ENCODE peak calls at places on chromosomes 12 and 14, in four cellular contexts. O is prostate gland, A is heart left ventricle, T is body of pancreas. E is an unnamed sample.

GRCh38 chr12:127230843-127231260 is 1036.1 kb upstream of the TMEM132C start:
- DNase-seq in O (no peak), A (no peak), T (no peak), E (no peak)

GRCh38 chr12:26360062-26360461 is 164.7 kb downstream of the SSPN start:
- DNase-seq in O (no peak), A (no peak), T (no peak), E (no peak)

GRCh38 chr12:64836856-64837255 is 12.4 kb downstream of the TBC1D30 start:
- DNase-seq in O (peak; percentile 68), A (no peak), T (no peak), E (no peak)

GRCh38 chr12:47271800-47272230 is 192.1 kb upstream of the AMIGO2 start:
- DNase-seq in O (no peak), A (no peak), T (no peak), E (no peak)

GRCh38 chr14:64951291-64951690 is 8.7 kb upstream of the GPX2 start:
- DNase-seq in O (no peak), A (no peak), T (no peak), E (no peak)

GRCh38 chr14:24264298-24264697 is 1.3 kb upstream of the TGM1 start:
- DNase-seq in O (no peak), A (peak; percentile 14), T (no peak), E (no peak)

GRCh38 chr14:36661506-36662257 is at the start of gene PAX9:
- DNase-seq in O (peak; percentile 96), A (peak; percentile 60), T (peak; percentile 88), E (peak; percentile 21)

GRCh38 chr12:48536602-48537001 is 11.2 kb downstream of the OR8S1 start:
- DNase-seq in O (no peak), A (no peak), T (no peak), E (no peak)

GRCh38 chr12:23950775-23951391 is 1.4 kb upstream of the SOX5 start:
- DNase-seq in O (no peak), A (no peak), T (no peak), E (no peak)

GRCh38 chr14:22314183-22314820 is 274.7 kb downstream of the DAD1 start:
- DNase-seq in O (peak; percentile 14), A (no peak), T (no peak), E (no peak)

GRCh38 chr12:52947738-52948423 is 1.0 kb upstream of the KRT18 start:
- DNase-seq in O (no peak), A (no peak), T (no peak), E (no peak)
- H3K4me1 ChIP-seq in O (peaks cover 3% of the 10 kb centered on the region), A (peaks cover 8% of the 10 kb centered on the region), T (peaks cover 70% of the 10 kb centered on the region), E (peaks cover 8% of the 10 kb centered on the region)

GRCh38 chr12:31922341-31923062 is 36.7 kb upstream of the RESF1 start:
- DNase-seq in O (no peak), A (no peak), T (no peak), E (no peak)
- H3K9me3 ChIP-seq in O (no peaks in the 10 kb centered on the region), A (peaks cover 32% of the 10 kb centered on the region), T (no peaks in the 10 kb centered on the region), E (peaks cover 6% of the 10 kb centered on the region)

GRCh38 chr14:54488646-54489317 is at the start of gene GMFB:
- DNase-seq in O (peak; percentile 90), A (peak; percentile 97), T (peak; percentile 93), E (peak; percentile 88)
- H3K4me1 ChIP-seq in O (peaks cover 9% of the 10 kb centered on the region), A (peaks cover 48% of the 10 kb centered on the region), T (peaks cover 26% of the 10 kb centered on the region), E (peaks cover 57% of the 10 kb centered on the region)

DNA sequence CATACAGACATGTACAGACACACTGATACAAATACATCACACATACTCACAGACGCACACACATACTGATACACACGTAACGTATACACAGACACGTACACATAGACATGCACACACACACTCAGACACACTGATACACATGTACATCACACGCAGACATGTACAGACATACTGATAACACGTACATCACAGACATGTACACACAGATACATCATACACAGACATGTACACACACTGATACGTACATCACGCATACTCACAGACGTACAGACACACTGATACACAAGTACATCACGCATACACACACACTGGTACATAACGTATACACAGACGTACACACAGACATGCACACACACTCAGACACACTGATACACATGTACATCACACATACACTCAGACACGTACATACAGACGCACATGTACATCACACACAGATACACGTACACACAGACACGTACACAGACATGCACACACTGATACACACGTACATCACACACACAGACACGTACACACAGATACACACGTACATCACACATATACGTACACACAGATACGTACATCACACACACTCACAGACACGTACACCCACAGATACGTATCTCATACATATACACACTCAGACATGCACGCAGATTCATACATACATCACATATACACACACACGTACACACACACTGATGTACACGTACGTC is 5.1 kb downstream of the ZNF605 start:
- DNase-seq in O (no peak), A (no peak), T (no peak), E (no peak)
- H3K9me3 ChIP-seq in O (no peaks in the 10 kb centered on the region), A (peaks cover 54% of the 10 kb centered on the region), T (no peaks in the 10 kb centered on the region), E (peaks cover 18% of the 10 kb centered on the region)

GRCh38 chr12:123078114-123078465 is 72.8 kb downstream of the PITPNM2 start:
- DNase-seq in O (no peak), A (no peak), T (no peak), E (no peak)
- H3K4me1 ChIP-seq in O (no peaks in the 10 kb centered on the region), A (peaks cover 75% of the 10 kb centered on the region), T (no peaks in the 10 kb centered on the region), E (peaks cover 42% of the 10 kb centered on the region)

GRCh38 chr14:105904379-105904778 is 378.0 kb downstream of the TMEM121 start:
- DNase-seq in O (no peak), A (no peak), T (no peak), E (no peak)

GRCh38 chr14:105903971-105904370 is 377.6 kb downstream of the TMEM121 start:
- DNase-seq in O (no peak), A (no peak), T (no peak), E (no peak)

GRCh38 chr14:105900398-105901160 is 374.2 kb downstream of the TMEM121 start:
- DNase-seq in O (no peak), A (no peak), T (no peak), E (no peak)

GRCh38 chr14:105901226-105901625 is 374.8 kb downstream of the TMEM121 start:
- DNase-seq in O (no peak), A (no peak), T (no peak), E (no peak)

GRCh38 chr14:105902131-105902898 is 375.9 kb downstream of the TMEM121 start:
- DNase-seq in O (no peak), A (no peak), T (no peak), E (no peak)
- H3K9me3 ChIP-seq in O (no peaks in the 10 kb centered on the region), A (peaks cover 11% of the 10 kb centered on the region), T (no peaks in the 10 kb centered on the region), E (no peaks in the 10 kb centered on the region)

DNA sequence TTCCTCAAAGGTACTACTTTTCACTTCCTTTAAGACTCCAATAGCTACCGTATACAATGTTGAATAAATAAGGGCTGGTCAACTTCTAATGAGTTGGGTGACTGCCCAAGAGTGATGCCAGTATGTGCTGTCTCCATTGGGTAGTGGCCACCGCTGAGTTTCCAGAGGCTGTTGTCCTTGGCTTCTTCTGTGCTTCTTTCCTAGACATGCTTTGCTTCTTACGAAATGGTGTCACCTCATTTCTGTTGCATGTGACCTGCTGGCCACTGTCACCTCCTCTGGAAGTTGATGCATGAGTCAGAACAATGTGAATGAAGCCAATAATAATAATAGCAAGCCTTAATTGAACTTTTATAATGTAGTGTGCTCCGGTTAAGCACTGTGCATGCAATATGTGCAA is 7.5 kb upstream of the NID2 start:
- DNase-seq in O (no peak), A (peak; percentile 39), T (no peak), E (no peak)
- H3K4me1 ChIP-seq in O (no peaks in the 10 kb centered on the region), A (peaks cover 35% of the 10 kb centered on the region), T (no peaks in the 10 kb centered on the region), E (peaks cover 14% of the 10 kb centered on the region)

GRCh38 chr12:34405286-34406227 is 383.3 kb downstream of the ALG10 start:
- DNase-seq in O (peak; percentile 2), A (peak; percentile 7), T (peak; percentile 3), E (no peak)

GRCh38 chr12:34404377-34405285 is 382.3 kb downstream of the ALG10 start:
- DNase-seq in O (peak; percentile 1), A (peak; percentile 11), T (no peak), E (no peak)

GRCh38 chr12:34407813-34408212 is 385.5 kb downstream of the ALG10 start:
- DNase-seq in O (no peak), A (no peak), T (no peak), E (no peak)

GRCh38 chr12:34406996-34407300 is 384.7 kb downstream of the ALG10 start:
- DNase-seq in O (no peak), A (peak; percentile 6), T (no peak), E (no peak)

DNA sequence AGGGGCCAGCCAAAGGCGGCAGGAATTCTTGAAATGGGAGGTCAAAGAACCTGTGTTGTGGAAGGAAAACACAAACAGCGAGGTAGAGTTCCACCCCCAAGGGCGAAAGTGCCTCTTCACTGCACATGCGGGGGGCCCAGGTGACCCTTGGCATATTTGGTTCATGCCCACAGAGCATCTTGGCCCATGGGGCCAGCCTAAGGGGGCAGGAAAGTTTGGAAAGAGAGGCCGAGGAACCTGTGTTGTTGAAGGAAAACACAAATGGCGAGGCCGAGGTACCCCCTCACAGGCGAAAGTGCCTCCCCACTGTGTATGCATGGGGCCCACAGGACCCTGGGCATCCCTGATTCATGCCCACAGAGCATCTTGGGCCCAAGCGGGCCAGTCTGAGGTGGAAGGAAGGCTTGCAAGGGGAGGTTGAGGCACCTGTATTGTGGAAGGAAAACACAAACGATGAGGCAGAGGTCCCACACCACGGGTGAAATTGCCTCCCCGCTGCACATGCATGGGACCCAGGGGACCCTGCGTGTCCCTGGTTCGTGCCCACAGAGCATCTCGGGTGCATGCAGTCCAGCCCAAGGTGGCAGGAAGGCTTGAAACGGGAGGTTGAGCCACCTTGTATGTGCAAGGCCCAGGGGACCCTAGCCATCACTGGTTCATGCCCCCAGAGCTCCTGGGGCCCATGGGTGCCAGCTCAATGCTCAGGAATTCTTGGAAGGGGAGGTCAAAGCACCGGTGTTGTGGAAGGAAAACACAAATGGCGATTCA is 384.1 kb downstream of the ALG10 start:
- DNase-seq in O (no peak), A (peak; percentile 16), T (peak; percentile 6), E (no peak)
- H3K9me3 ChIP-seq in O (no peaks in the 10 kb centered on the region), A (peaks cover 73% of the 10 kb centered on the region), T (no peaks in the 10 kb centered on the region), E (no peaks in the 10 kb centered on the region)

E was measured in CD4-positive, alpha-beta memory T cell.